ENCODE peak calls at places on chromosomes 13 and 19, in eight cellular contexts. One of them, this sample, is unnamed.

GRCh38 chr13:40170091-40170490 is 496.4 kb downstream of the FOXO1 start:
- DNase-seq in NCI-H524 treated with DMSO at 0.1 percent for 48 hours: no peak
- DNase-seq in neuronal stem cell: no peak
- DNase-seq in stimulated activated CD8-positive, alpha-beta memory T cell treated with anti-CD3 and anti-CD28 coated beads, Interleukin-2, amount 100 ng/mL, for 48 hours: no peak
- DNase-seq in anterior cingulate cortex: no peak
- DNase-seq in psoas muscle: no peak
- DNase-seq in AG08396: no peak
- DNase-seq in iPS-NIHi11: no peak
- DNase-seq in this sample: no peak

GRCh38 chr13:110005563-110005962 is 219.2 kb upstream of the IRS2 start:
- DNase-seq in stimulated activated CD8-positive, alpha-beta memory T cell treated with anti-CD3 and anti-CD28 coated beads, Interleukin-2, amount 100 ng/mL, for 48 hours: no peak
- DNase-seq in neuronal stem cell: no peak
- DNase-seq in iPS-NIHi11: no peak
- DNase-seq in NCI-H524 treated with DMSO at 0.1 percent for 48 hours: no peak
- DNase-seq in psoas muscle: no peak
- DNase-seq in anterior cingulate cortex: no peak
- DNase-seq in AG08396: no peak
- DNase-seq in this sample: no peak

GRCh38 chr13:98466634-98467236 is 110.2 kb downstream of the STK24 start:
- DNase-seq in stimulated activated CD8-positive, alpha-beta memory T cell treated with anti-CD3 and anti-CD28 coated beads, Interleukin-2, amount 100 ng/mL, for 48 hours: no peak
- DNase-seq in iPS-NIHi11: peak; percentile 79
- DNase-seq in psoas muscle: no peak
- DNase-seq in AG08396: peak; percentile 75
- DNase-seq in anterior cingulate cortex: no peak
- DNase-seq in neuronal stem cell: no peak
- DNase-seq in NCI-H524 treated with DMSO at 0.1 percent for 48 hours: no peak
- DNase-seq in this sample: no peak

GRCh38 chr13:65260938-65261880 is 1968.9 kb downstream of the PCDH9 start:
- DNase-seq in iPS-NIHi11: no peak
- DNase-seq in anterior cingulate cortex: no peak
- DNase-seq in AG08396: no peak
- DNase-seq in neuronal stem cell: no peak
- DNase-seq in stimulated activated CD8-positive, alpha-beta memory T cell treated with anti-CD3 and anti-CD28 coated beads, Interleukin-2, amount 100 ng/mL, for 48 hours: no peak
- DNase-seq in NCI-H524 treated with DMSO at 0.1 percent for 48 hours: no peak
- DNase-seq in psoas muscle: no peak
- DNase-seq in this sample: no peak

GRCh38 chr19:7672522-7672921 is 3.7 kb downstream of the RETN start:
- DNase-seq in anterior cingulate cortex: no peak
- DNase-seq in iPS-NIHi11: no peak
- DNase-seq in neuronal stem cell: no peak
- DNase-seq in AG08396: no peak
- DNase-seq in NCI-H524 treated with DMSO at 0.1 percent for 48 hours: no peak
- DNase-seq in psoas muscle: no peak
- DNase-seq in stimulated activated CD8-positive, alpha-beta memory T cell treated with anti-CD3 and anti-CD28 coated beads, Interleukin-2, amount 100 ng/mL, for 48 hours: no peak
- DNase-seq in this sample: no peak

GRCh38 chr13:24741016-24741662 is 22.8 kb upstream of the RNF17 start:
- DNase-seq in stimulated activated CD8-positive, alpha-beta memory T cell treated with anti-CD3 and anti-CD28 coated beads, Interleukin-2, amount 100 ng/mL, for 48 hours: no peak
- DNase-seq in NCI-H524 treated with DMSO at 0.1 percent for 48 hours: no peak
- DNase-seq in iPS-NIHi11: peak; percentile 37
- DNase-seq in AG08396: no peak
- DNase-seq in neuronal stem cell: no peak
- DNase-seq in anterior cingulate cortex: no peak
- DNase-seq in psoas muscle: no peak
- DNase-seq in this sample: peak; percentile 1

GRCh38 chr13:42812311-42812710 is 30.9 kb downstream of the FAM216B start:
- DNase-seq in NCI-H524 treated with DMSO at 0.1 percent for 48 hours: no peak
- DNase-seq in anterior cingulate cortex: no peak
- DNase-seq in iPS-NIHi11: no peak
- DNase-seq in stimulated activated CD8-positive, alpha-beta memory T cell treated with anti-CD3 and anti-CD28 coated beads, Interleukin-2, amount 100 ng/mL, for 48 hours: no peak
- DNase-seq in neuronal stem cell: no peak
- DNase-seq in psoas muscle: no peak
- DNase-seq in AG08396: no peak
- DNase-seq in this sample: no peak

GRCh38 chr19:40702337-40703012 is 12.0 kb upstream of the NUMBL start:
- DNase-seq in NCI-H524 treated with DMSO at 0.1 percent for 48 hours: no peak
- DNase-seq in anterior cingulate cortex: no peak
- DNase-seq in stimulated activated CD8-positive, alpha-beta memory T cell treated with anti-CD3 and anti-CD28 coated beads, Interleukin-2, amount 100 ng/mL, for 48 hours: no peak
- DNase-seq in psoas muscle: no peak
- DNase-seq in AG08396: no peak
- DNase-seq in neuronal stem cell: no peak
- DNase-seq in iPS-NIHi11: peak; percentile 71
- DNase-seq in this sample: peak; percentile 32

GRCh38 chr13:20441879-20442278 is 83.8 kb downstream of the CRYL1 start:
- DNase-seq in anterior cingulate cortex: no peak
- DNase-seq in stimulated activated CD8-positive, alpha-beta memory T cell treated with anti-CD3 and anti-CD28 coated beads, Interleukin-2, amount 100 ng/mL, for 48 hours: no peak
- DNase-seq in psoas muscle: no peak
- DNase-seq in NCI-H524 treated with DMSO at 0.1 percent for 48 hours: no peak
- DNase-seq in AG08396: no peak
- DNase-seq in iPS-NIHi11: no peak
- DNase-seq in neuronal stem cell: peak; percentile 18
- DNase-seq in this sample: no peak

GRCh38 chr13:66312312-66313087 is 917.6 kb downstream of the PCDH9 start:
- DNase-seq in NCI-H524 treated with DMSO at 0.1 percent for 48 hours: no peak
- DNase-seq in iPS-NIHi11: no peak
- DNase-seq in neuronal stem cell: no peak
- DNase-seq in psoas muscle: no peak
- DNase-seq in AG08396: no peak
- DNase-seq in stimulated activated CD8-positive, alpha-beta memory T cell treated with anti-CD3 and anti-CD28 coated beads, Interleukin-2, amount 100 ng/mL, for 48 hours: no peak
- DNase-seq in anterior cingulate cortex: no peak
- DNase-seq in this sample: no peak

GRCh38 chr13:46530084-46530935 is 22.7 kb upstream of the LRCH1 start:
- DNase-seq in AG08396: peak; percentile 28
- DNase-seq in NCI-H524 treated with DMSO at 0.1 percent for 48 hours: no peak
- DNase-seq in psoas muscle: no peak
- DNase-seq in neuronal stem cell: no peak
- DNase-seq in iPS-NIHi11: no peak
- DNase-seq in stimulated activated CD8-positive, alpha-beta memory T cell treated with anti-CD3 and anti-CD28 coated beads, Interleukin-2, amount 100 ng/mL, for 48 hours: no peak
- DNase-seq in anterior cingulate cortex: no peak
- DNase-seq in this sample: no peak

GRCh38 chr19:18339703-18340102 is 695 bp upstream of the PGPEP1 start:
- DNase-seq in stimulated activated CD8-positive, alpha-beta memory T cell treated with anti-CD3 and anti-CD28 coated beads, Interleukin-2, amount 100 ng/mL, for 48 hours: no peak
- DNase-seq in neuronal stem cell: no peak
- DNase-seq in psoas muscle: no peak
- DNase-seq in anterior cingulate cortex: no peak
- DNase-seq in AG08396: peak; percentile 45
- DNase-seq in NCI-H524 treated with DMSO at 0.1 percent for 48 hours: peak; percentile 46
- DNase-seq in iPS-NIHi11: peak; percentile 45
- DNase-seq in this sample: no peak

GRCh38 chr13:109400625-109401257 is 385.6 kb downstream of the IRS2 start:
- DNase-seq in AG08396: no peak
- DNase-seq in iPS-NIHi11: no peak
- DNase-seq in psoas muscle: no peak
- DNase-seq in anterior cingulate cortex: no peak
- DNase-seq in NCI-H524 treated with DMSO at 0.1 percent for 48 hours: no peak
- DNase-seq in neuronal stem cell: no peak
- DNase-seq in stimulated activated CD8-positive, alpha-beta memory T cell treated with anti-CD3 and anti-CD28 coated beads, Interleukin-2, amount 100 ng/mL, for 48 hours: no peak
- DNase-seq in this sample: no peak

GRCh38 chr19:51807111-51807701 is 12.2 kb downstream of the FPR3 start:
- DNase-seq in psoas muscle: no peak
- DNase-seq in iPS-NIHi11: peak; percentile 28
- DNase-seq in NCI-H524 treated with DMSO at 0.1 percent for 48 hours: no peak
- DNase-seq in neuronal stem cell: no peak
- DNase-seq in stimulated activated CD8-positive, alpha-beta memory T cell treated with anti-CD3 and anti-CD28 coated beads, Interleukin-2, amount 100 ng/mL, for 48 hours: no peak
- DNase-seq in anterior cingulate cortex: no peak
- DNase-seq in AG08396: no peak
- DNase-seq in this sample: no peak

GRCh38 chr19:2050991-2051770 is at the start of gene MKNK2:
- DNase-seq in iPS-NIHi11: peak; percentile 94
- DNase-seq in psoas muscle: peak; percentile 97
- DNase-seq in neuronal stem cell: peak; percentile 96
- DNase-seq in stimulated activated CD8-positive, alpha-beta memory T cell treated with anti-CD3 and anti-CD28 coated beads, Interleukin-2, amount 100 ng/mL, for 48 hours: peak; percentile 95
- DNase-seq in anterior cingulate cortex: peak; percentile 90
- DNase-seq in NCI-H524 treated with DMSO at 0.1 percent for 48 hours: no peak
- DNase-seq in AG08396: peak; percentile 100
- DNase-seq in this sample: peak; percentile 63

GRCh38 chr13:110340812-110341444 is 33.8 kb downstream of the COL4A2 start:
- DNase-seq in AG08396: peak; percentile 74
- DNase-seq in stimulated activated CD8-positive, alpha-beta memory T cell treated with anti-CD3 and anti-CD28 coated beads, Interleukin-2, amount 100 ng/mL, for 48 hours: peak; percentile 37
- DNase-seq in NCI-H524 treated with DMSO at 0.1 percent for 48 hours: no peak
- DNase-seq in anterior cingulate cortex: no peak
- DNase-seq in psoas muscle: peak; percentile 87
- DNase-seq in iPS-NIHi11: no peak
- DNase-seq in neuronal stem cell: no peak
- DNase-seq in this sample: no peak

GRCh38 chr13:112510002-112510780 is 77.8 kb downstream of the TUBGCP3 start:
- DNase-seq in anterior cingulate cortex: no peak
- DNase-seq in neuronal stem cell: peak; percentile 62
- DNase-seq in psoas muscle: no peak
- DNase-seq in stimulated activated CD8-positive, alpha-beta memory T cell treated with anti-CD3 and anti-CD28 coated beads, Interleukin-2, amount 100 ng/mL, for 48 hours: no peak
- DNase-seq in iPS-NIHi11: peak; percentile 89
- DNase-seq in AG08396: peak; percentile 81
- DNase-seq in NCI-H524 treated with DMSO at 0.1 percent for 48 hours: peak; percentile 7
- DNase-seq in this sample: no peak

GRCh38 chr19:13839938-13840750 is 36.8 kb upstream of the NANOS3 start:
- DNase-seq in iPS-NIHi11: no peak
- DNase-seq in NCI-H524 treated with DMSO at 0.1 percent for 48 hours: no peak
- DNase-seq in psoas muscle: peak; percentile 88
- DNase-seq in anterior cingulate cortex: no peak
- DNase-seq in neuronal stem cell: no peak
- DNase-seq in stimulated activated CD8-positive, alpha-beta memory T cell treated with anti-CD3 and anti-CD28 coated beads, Interleukin-2, amount 100 ng/mL, for 48 hours: no peak
- DNase-seq in AG08396: peak; percentile 66
- DNase-seq in this sample: no peak

GRCh38 chr13:37657134-37657533 is 58.6 kb upstream of the POSTN start:
- DNase-seq in iPS-NIHi11: no peak
- DNase-seq in AG08396: no peak
- DNase-seq in anterior cingulate cortex: no peak
- DNase-seq in psoas muscle: no peak
- DNase-seq in stimulated activated CD8-positive, alpha-beta memory T cell treated with anti-CD3 and anti-CD28 coated beads, Interleukin-2, amount 100 ng/mL, for 48 hours: no peak
- DNase-seq in neuronal stem cell: no peak
- DNase-seq in NCI-H524 treated with DMSO at 0.1 percent for 48 hours: no peak
- DNase-seq in this sample: no peak

GRCh38 chr13:44174769-44175425 is 198.7 kb upstream of the SERP2 start:
- DNase-seq in anterior cingulate cortex: no peak
- DNase-seq in neuronal stem cell: no peak
- DNase-seq in NCI-H524 treated with DMSO at 0.1 percent for 48 hours: no peak
- DNase-seq in psoas muscle: no peak
- DNase-seq in stimulated activated CD8-positive, alpha-beta memory T cell treated with anti-CD3 and anti-CD28 coated beads, Interleukin-2, amount 100 ng/mL, for 48 hours: no peak
- DNase-seq in AG08396: no peak
- DNase-seq in iPS-NIHi11: no peak
- DNase-seq in this sample: no peak

GRCh38 chr13:50208826-50209335 is 193.6 kb downstream of the KCNRG start:
- DNase-seq in stimulated activated CD8-positive, alpha-beta memory T cell treated with anti-CD3 and anti-CD28 coated beads, Interleukin-2, amount 100 ng/mL, for 48 hours: no peak
- DNase-seq in psoas muscle: peak; percentile 60
- DNase-seq in iPS-NIHi11: peak; percentile 62
- DNase-seq in NCI-H524 treated with DMSO at 0.1 percent for 48 hours: no peak
- DNase-seq in AG08396: peak; percentile 48
- DNase-seq in anterior cingulate cortex: no peak
- DNase-seq in neuronal stem cell: no peak
- DNase-seq in this sample: no peak

GRCh38 chr13:113413178-113413897 is 40.0 kb downstream of the ADPRHL1 start:
- DNase-seq in stimulated activated CD8-positive, alpha-beta memory T cell treated with anti-CD3 and anti-CD28 coated beads, Interleukin-2, amount 100 ng/mL, for 48 hours: no peak
- DNase-seq in neuronal stem cell: no peak
- DNase-seq in AG08396: no peak
- DNase-seq in anterior cingulate cortex: no peak
- DNase-seq in NCI-H524 treated with DMSO at 0.1 percent for 48 hours: no peak
- DNase-seq in psoas muscle: peak; percentile 87
- DNase-seq in iPS-NIHi11: no peak
- DNase-seq in this sample: no peak

GRCh38 chr19:1566392-1567115 is 1.6 kb downstream of the MEX3D start:
- DNase-seq in stimulated activated CD8-positive, alpha-beta memory T cell treated with anti-CD3 and anti-CD28 coated beads, Interleukin-2, amount 100 ng/mL, for 48 hours: no peak
- DNase-seq in neuronal stem cell: peak; percentile 84
- DNase-seq in iPS-NIHi11: peak; percentile 96
- DNase-seq in NCI-H524 treated with DMSO at 0.1 percent for 48 hours: no peak
- DNase-seq in anterior cingulate cortex: peak; percentile 86
- DNase-seq in AG08396: peak; percentile 95
- DNase-seq in psoas muscle: peak; percentile 75
- DNase-seq in this sample: no peak

GRCh38 chr19:18607222-18608101 is 863 bp upstream of the CRLF1 start:
- DNase-seq in AG08396: peak; percentile 35
- DNase-seq in anterior cingulate cortex: no peak
- DNase-seq in iPS-NIHi11: no peak
- DNase-seq in NCI-H524 treated with DMSO at 0.1 percent for 48 hours: no peak
- DNase-seq in psoas muscle: peak; percentile 72
- DNase-seq in neuronal stem cell: no peak
- DNase-seq in stimulated activated CD8-positive, alpha-beta memory T cell treated with anti-CD3 and anti-CD28 coated beads, Interleukin-2, amount 100 ng/mL, for 48 hours: no peak
- DNase-seq in this sample: no peak

GRCh38 chr19:33440241-33440640 is 66.7 kb downstream of the CEBPG start:
- DNase-seq in stimulated activated CD8-positive, alpha-beta memory T cell treated with anti-CD3 and anti-CD28 coated beads, Interleukin-2, amount 100 ng/mL, for 48 hours: no peak
- DNase-seq in neuronal stem cell: no peak
- DNase-seq in NCI-H524 treated with DMSO at 0.1 percent for 48 hours: no peak
- DNase-seq in AG08396: no peak
- DNase-seq in anterior cingulate cortex: no peak
- DNase-seq in iPS-NIHi11: no peak
- DNase-seq in psoas muscle: peak; percentile 42
- DNase-seq in this sample: no peak

This sample was measured in DMS 273 treated with DMSO at 0.1 percent for 48 hours.